ENCODE peak calls at places on chromosomes 11 and 22, in nine cellular contexts. A, B, Y, F, J, H, I, L and C are unnamed samples.
A peak's percentile ranks its signal among the peaks of the same experiment; 100 is the strongest.

GRCh38 chr11:17405232-17406005 is 17.0 kb upstream of the KCNJ11 start:
- DNase-seq in H (peak; percentile 37), B (peak; percentile 78), Y (peak; percentile 71), J (peak; percentile 18), A (peak; percentile 70), F (peak; percentile 28), L (no peak), I (peak; percentile 50), C (peak; percentile 69)

GRCh38 chr22:18111759-18112330 is 1.2 kb downstream of the TUBA8 start:
- DNase-seq in H (no peak), I (no peak), A (no peak), L (no peak), J (no peak), Y (no peak), F (no peak), B (no peak), C (no peak)

GRCh38 chr11:2768471-2769408 is 68.9 kb upstream of the KCNQ1OT1 start:
- DNase-seq in H (no peak), Y (no peak), J (peak; percentile 38), A (peak; percentile 38), L (no peak), I (no peak), B (no peak), F (peak; percentile 85), C (peak; percentile 89)

GRCh38 chr22:26800858-26801257 is 143.5 kb downstream of the MIAT start:
- DNase-seq in Y (peak; percentile 88), J (no peak), F (no peak), B (peak; percentile 39), H (no peak), L (no peak), I (peak; percentile 90), A (peak; percentile 52), C (no peak)

GRCh38 chr22:27799334-27800249 is 2.0 kb downstream of the MN1 start:
- DNase-seq in I (no peak), F (peak; percentile 22), B (peak; percentile 55), A (no peak), H (no peak), J (no peak), L (no peak), Y (peak; percentile 60), C (peak; percentile 85)

GRCh38 chr11:80538040-80538439 is 1097.2 kb upstream of the TENM4 start:
- DNase-seq in A (no peak), I (no peak), F (no peak), L (no peak), H (no peak), B (no peak), Y (no peak), J (no peak), C (no peak)

GRCh38 chr11:67400942-67401494 is 640 bp downstream of the PPP1CA start:
- DNase-seq in H (no peak), L (no peak), B (no peak), J (no peak), A (no peak), Y (no peak), F (no peak), I (no peak), C (peak; percentile 55)

GRCh38 chr11:104522650-104523049 is 358.7 kb upstream of the PDGFD start:
- DNase-seq in B (peak; percentile 25), A (no peak), H (no peak), F (no peak), J (no peak), Y (no peak), I (no peak), L (no peak), C (no peak)

GRCh38 chr22:37616205-37617083 is 7.8 kb downstream of the GGA1 start:
- DNase-seq in B (no peak), L (no peak), A (no peak), F (no peak), I (no peak), Y (no peak), J (no peak), H (no peak), C (no peak)

GRCh38 chr11:105132716-105133511 is 6.7 kb downstream of the CARD18 start:
- DNase-seq in J (no peak), H (no peak), I (no peak), F (peak; percentile 97), Y (no peak), A (no peak), B (no peak), L (no peak), C (peak; percentile 36)

GRCh38 chr11:44989831-44990566 is 39.3 kb upstream of the TP53I11 start:
- DNase-seq in I (no peak), B (peak; percentile 69), H (no peak), J (no peak), Y (no peak), L (no peak), F (no peak), A (no peak), C (peak; percentile 59)

GRCh38 chr22:19753996-19754700 is 6.4 kb upstream of the TBX1 start:
- DNase-seq in H (no peak), J (no peak), F (no peak), A (no peak), L (no peak), B (no peak), I (no peak), Y (no peak), C (no peak)

GRCh38 chr11:1737080-1737757 is 13.2 kb downstream of the IFITM10 start:
- DNase-seq in I (no peak), J (no peak), B (no peak), F (no peak), Y (no peak), H (no peak), A (no peak), L (no peak), C (no peak)

GRCh38 chr11:109071712-109072524 is 350.1 kb upstream of the C11orf87 start:
- DNase-seq in L (no peak), I (no peak), A (no peak), J (no peak), H (peak; percentile 4), F (peak; percentile 50), Y (no peak), B (no peak), C (peak; percentile 60)

DNA sequence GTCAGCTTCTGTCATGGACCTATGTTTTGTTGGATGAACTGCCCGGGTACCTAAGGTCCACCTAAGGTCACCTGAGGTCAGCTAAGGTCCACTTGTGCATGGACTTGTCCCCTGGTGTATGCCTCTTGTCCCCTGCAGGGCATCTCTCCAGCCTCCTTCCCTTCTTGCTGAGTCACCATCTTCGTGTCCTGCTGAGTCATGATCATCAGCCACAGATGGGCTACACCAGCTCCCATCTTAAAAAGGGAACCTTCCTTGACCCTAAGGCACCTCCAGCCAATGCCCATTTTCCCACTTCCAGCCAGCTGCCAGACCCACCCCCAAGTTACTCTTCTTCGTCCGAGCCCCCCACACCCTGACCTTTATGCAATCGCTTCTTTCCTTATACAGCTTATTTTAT is 544.9 kb downstream of the TBC1D22A start:
- DNase-seq in A (no peak), F (peak; percentile 51), H (no peak), B (no peak), Y (no peak), I (no peak), J (no peak), L (no peak), C (peak; percentile 64)
- TF ChIP-seq EZH2phosphoT487 in A (no peak), F (no peak), H (no peak), B (no peak), Y (no peak), I (no peak), J (no peak), L (no peak), C (no peak)

DNA sequence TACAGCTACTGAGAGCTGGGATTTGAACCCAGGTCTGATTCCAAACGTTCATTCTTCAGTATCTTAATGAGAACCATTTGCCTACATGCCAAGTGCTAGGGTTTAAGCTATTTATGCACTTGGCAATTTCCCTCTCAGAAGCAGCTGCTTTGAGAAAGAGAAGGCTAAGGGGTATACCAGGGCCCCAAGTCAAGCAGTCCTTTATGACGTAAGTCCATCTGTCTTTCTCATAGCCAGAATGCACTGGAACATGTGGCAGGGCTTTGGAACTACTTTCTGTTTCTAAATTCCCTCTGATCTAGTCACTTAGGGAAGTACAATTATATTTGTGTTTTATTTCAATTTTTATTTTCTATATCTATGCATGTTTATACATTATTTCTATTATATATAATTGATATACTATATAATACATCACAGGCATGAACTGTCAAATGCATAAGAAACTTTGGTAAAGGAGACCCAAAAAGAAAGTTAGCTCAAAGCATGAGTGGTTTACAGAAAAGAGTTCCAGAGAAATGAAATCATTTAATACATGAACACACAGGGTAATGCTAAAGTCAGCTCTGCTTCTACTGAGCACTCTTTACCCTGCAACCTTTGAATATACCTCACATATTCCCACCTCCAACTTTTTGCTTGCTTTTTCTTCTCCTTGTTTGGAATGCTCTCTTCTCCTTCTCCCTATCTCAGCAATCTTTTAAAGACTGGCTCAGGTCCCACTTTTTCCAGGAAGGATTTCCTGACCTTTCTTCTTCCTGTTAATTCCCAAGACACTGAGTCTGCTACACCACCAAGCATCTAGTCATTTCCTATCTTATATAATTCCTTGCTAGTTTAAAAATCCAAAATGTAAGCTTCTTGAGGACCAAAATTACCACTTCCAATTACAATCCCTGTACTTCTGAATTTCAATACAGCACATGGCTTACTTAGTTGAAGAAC is 80.5 kb upstream of the GDPD4 start:
- DNase-seq in J (no peak), H (no peak), A (peak; percentile 16), B (no peak), Y (no peak), I (no peak), F (peak; percentile 12), L (no peak), C (peak; percentile 48)
- TF ChIP-seq EZH2phosphoT487 in J (no peak), H (no peak), A (no peak), B (no peak), Y (no peak), I (no peak), F (no peak), L (no peak), C (no peak)

DNA sequence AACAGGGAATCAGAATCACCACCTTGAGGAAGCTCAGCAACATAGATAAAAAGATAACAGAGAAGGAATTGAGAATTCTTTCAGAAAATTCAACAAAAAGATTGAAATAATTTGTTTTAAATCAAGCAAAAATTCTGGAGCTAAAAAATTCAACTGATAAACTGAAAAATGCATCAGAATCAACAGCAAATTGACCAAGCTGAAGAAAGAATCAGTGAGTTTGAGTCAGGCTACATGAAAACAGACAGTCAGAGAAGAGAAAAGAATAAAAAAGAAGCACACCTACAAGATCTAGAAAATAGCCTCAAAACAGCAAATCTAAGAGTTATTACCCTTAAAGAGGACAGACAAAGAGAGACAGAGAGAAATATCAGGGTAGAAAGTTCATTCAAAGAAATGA is 28.8 kb downstream of the BTG4 start:
- DNase-seq in J (no peak), F (no peak), B (no peak), L (no peak), Y (no peak), A (no peak), I (no peak), H (no peak), C (no peak)
- TF ChIP-seq EZH2phosphoT487 in J (no peak), F (no peak), B (no peak), L (no peak), Y (no peak), A (no peak), I (no peak), H (no peak), C (no peak)

DNA sequence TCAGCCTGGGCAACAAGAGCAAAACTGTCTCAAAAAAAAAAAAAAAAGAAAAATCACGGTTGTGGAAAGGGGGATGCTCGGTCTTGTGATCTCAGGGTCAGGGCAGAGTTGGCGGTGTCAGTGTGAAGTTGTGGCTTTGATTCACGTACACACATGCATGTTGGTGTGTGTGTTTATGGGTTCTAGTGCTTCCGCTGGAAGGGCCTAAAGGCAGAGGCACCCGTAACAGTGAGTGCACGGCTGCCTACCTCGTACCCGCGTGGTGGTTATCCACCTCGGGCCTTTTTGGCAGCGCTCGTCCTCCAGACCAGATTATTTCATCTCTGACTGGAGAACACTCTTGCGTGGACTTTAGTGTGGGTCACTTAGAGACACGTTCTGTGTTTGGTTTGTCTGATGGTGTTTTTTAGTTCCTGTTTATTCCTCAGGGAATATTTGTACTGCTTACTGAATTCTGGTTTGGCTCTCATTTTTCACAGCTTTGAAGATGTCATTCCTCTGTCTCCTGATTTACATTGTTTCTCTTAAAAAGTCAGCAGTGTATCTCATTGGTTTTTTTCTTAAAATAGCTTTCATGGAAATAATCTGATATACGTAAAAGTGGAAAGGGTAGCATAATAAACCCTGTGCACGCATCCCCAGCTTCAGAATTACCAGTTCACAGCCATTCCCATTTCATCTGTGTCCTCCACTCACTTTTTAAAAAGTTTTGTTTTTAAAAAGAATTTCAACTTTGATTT is 15.6 kb downstream of the ZBED4 start:
- DNase-seq in B (no peak), I (no peak), F (no peak), A (no peak), H (no peak), Y (no peak), J (no peak), L (no peak), C (no peak)
- TF ChIP-seq EZH2phosphoT487 in B (no peak), I (no peak), F (no peak), A (no peak), H (no peak), Y (no peak), J (no peak), L (no peak), C (no peak)